ENCODE peak calls at places on chromosome 16, in nine cellular contexts. P is left ventricle myocardium inferior, W is BJ, T is hepatocyte, G is GM20000, I is MCF 10A, L is cardiac muscle cell, E is A549, X is H1. C is an unnamed sample.

GRCh38 chr16:70737377-70738082 is 51.7 kb upstream of the MTSS2 start:
- DNase-seq in I (no peak), P (peak), T (peak), W (peak), X (no peak), G (peak), E (no peak), L (peak), C (no peak)

GRCh38 chr16:69890114-69890890 is 60.8 kb upstream of the CLEC18A start:
- DNase-seq in P (peak), I (no peak), X (no peak), G (no peak), E (no peak), L (peak), W (peak), T (peak), C (peak)

GRCh38 chr16:25007284-25007984 is 7.7 kb downstream of the ARHGAP17 start:
- DNase-seq in P (no peak), I (no peak), X (no peak), L (no peak), W (no peak), G (no peak), E (no peak), T (no peak), C (no peak)

GRCh38 chr16:24738895-24739294 is 9.4 kb downstream of the TNRC6A start:
- DNase-seq in E (no peak), L (no peak), W (no peak), P (no peak), G (no peak), I (no peak), X (no peak), T (no peak), C (no peak)

GRCh38 chr16:75208861-75209505 is 2.0 kb upstream of the CTRB2 start:
- DNase-seq in T (no peak), E (no peak), L (no peak), G (no peak), W (no peak), X (no peak), I (no peak), P (no peak), C (no peak)

GRCh38 chr16:71895679-71896385 is 501 bp downstream of the IST1 start:
- DNase-seq in P (peak), E (peak), W (no peak), I (peak), L (peak), T (peak), G (peak), X (no peak), C (no peak)

GRCh38 chr16:67481561-67482259 is 753 bp upstream of the ATP6V0D1 start:
- DNase-seq in G (no peak), X (no peak), E (no peak), I (no peak), T (peak), P (peak), L (no peak), W (no peak), C (no peak)

GRCh38 chr16:24174977-24175376 is 81.2 kb upstream of the CACNG3 start:
- DNase-seq in E (no peak), I (peak), L (no peak), X (no peak), T (no peak), G (no peak), P (no peak), W (no peak), C (no peak)

GRCh38 chr16:84088695-84089395 is 27.9 kb downstream of the MBTPS1 start:
- DNase-seq in P (peak), W (no peak), X (no peak), G (peak), L (no peak), T (no peak), E (no peak), I (no peak), C (no peak)

GRCh38 chr16:85047867-85048455 is 20.4 kb downstream of the KIAA0513 start:
- DNase-seq in P (no peak), E (no peak), X (no peak), I (no peak), T (no peak), G (no peak), L (no peak), W (no peak), C (no peak)

GRCh38 chr16:67833035-67833417 is 9.1 kb upstream of the THAP11 start:
- DNase-seq in E (no peak), I (peak), W (no peak), L (no peak), X (no peak), G (no peak), P (no peak), T (no peak), C (no peak)

GRCh38 chr16:60478810-60479209 is 1557.4 kb downstream of the CDH8 start:
- DNase-seq in T (no peak), L (no peak), I (no peak), X (no peak), P (no peak), W (no peak), E (no peak), G (no peak), C (no peak)

GRCh38 chr16:680967-681745 is 946 bp downstream of the STUB1 start:
- DNase-seq in E (no peak), T (peak), W (no peak), I (peak), P (no peak), L (peak), G (no peak), X (peak), C (no peak)

GRCh38 chr16:9647981-9648701 is 534.1 kb downstream of the GRIN2A start:
- DNase-seq in I (peak), L (peak), E (peak), X (peak), W (no peak), G (peak), P (no peak), T (peak), C (no peak)

GRCh38 chr16:30722443-30722842 is 23.5 kb downstream of the SRCAP start:
- DNase-seq in T (no peak), X (no peak), W (no peak), L (no peak), P (no peak), E (no peak), I (no peak), G (no peak), C (no peak)

GRCh38 chr16:87132361-87133014 is 184.7 kb downstream of the C16orf95 start:
- DNase-seq in I (no peak), E (no peak), G (no peak), X (no peak), P (peak), T (peak), L (no peak), W (peak), C (no peak)

GRCh38 chr16:4266372-4266771 is 6.5 kb downstream of the TFAP4 start:
- DNase-seq in P (no peak), W (no peak), L (no peak), T (no peak), E (peak), I (peak), X (peak), G (no peak), C (no peak)

GRCh38 chr16:1078579-1079021 is 6.1 kb downstream of the SSTR5 start:
- DNase-seq in I (peak), E (peak), X (no peak), G (no peak), L (no peak), T (peak), P (no peak), W (no peak), C (peak)

GRCh38 chr16:75376475-75376907 is 56.8 kb downstream of the CFDP1 start:
- DNase-seq in I (peak), T (peak), E (no peak), W (no peak), P (no peak), G (no peak), L (no peak), X (no peak), C (no peak)

GRCh38 chr16:81556715-81557284 is 112.2 kb downstream of the CMIP start:
- DNase-seq in L (no peak), T (no peak), X (no peak), G (no peak), W (no peak), I (no peak), P (no peak), E (no peak), C (no peak)

GRCh38 chr16:9489823-9490467 is 398.5 kb downstream of the HAPSTR1 start:
- DNase-seq in E (no peak), L (no peak), T (peak), P (peak), G (no peak), I (no peak), W (no peak), X (no peak), C (no peak)

GRCh38 chr16:73183678-73184092 is 135.8 kb upstream of the ZFHX3 start:
- DNase-seq in X (no peak), L (no peak), G (no peak), E (no peak), T (peak), P (no peak), I (no peak), W (no peak), C (no peak)

GRCh38 chr16:31460582-31461002 is 1.3 kb downstream of the ARMC5 start:
- DNase-seq in I (peak), E (no peak), G (no peak), X (no peak), P (no peak), T (peak), L (no peak), W (no peak), C (no peak)

GRCh38 chr16:19424478-19424877 is 6.8 kb downstream of the TMC5 start:
- DNase-seq in W (no peak), I (no peak), L (no peak), G (no peak), T (no peak), X (no peak), E (no peak), P (no peak), C (no peak)

GRCh38 chr16:83363521-83363920 is 444.3 kb upstream of the HSBP1 start:
- DNase-seq in X (no peak), G (no peak), W (no peak), I (no peak), E (no peak), P (no peak), T (no peak), L (no peak), C (no peak)

GRCh38 chr16:4053663-4054479 is 62.4 kb downstream of the ADCY9 start:
- DNase-seq in G (no peak), X (no peak), I (peak), L (no peak), E (no peak), W (peak), P (peak), T (peak), C (no peak)

GRCh38 chr16:84714028-84714427 is 14.2 kb downstream of the USP10 start:
- DNase-seq in W (no peak), G (no peak), L (no peak), X (peak), T (no peak), E (no peak), P (no peak), I (no peak), C (no peak)

GRCh38 chr16:85041184-85041928 is 13.8 kb downstream of the KIAA0513 start:
- DNase-seq in P (no peak), L (no peak), I (no peak), W (no peak), T (no peak), E (no peak), G (no peak), X (no peak), C (no peak)

GRCh38 chr16:83924686-83925085 is 25.8 kb downstream of the MLYCD start:
- DNase-seq in L (no peak), P (peak), W (no peak), T (no peak), E (no peak), I (no peak), G (no peak), X (no peak), C (no peak)

GRCh38 chr16:716250-716607 is 1.3 kb downstream of the METRN start:
- DNase-seq in W (no peak), X (no peak), L (peak), G (no peak), T (no peak), I (peak), E (no peak), P (no peak), C (no peak)

GRCh38 chr16:84426804-84427203 is 58.5 kb downstream of the ATP2C2 start:
- DNase-seq in P (no peak), I (no peak), T (no peak), G (no peak), E (no peak), L (no peak), W (no peak), X (no peak), C (no peak)

GRCh38 chr16:66846266-66846665 is 2.1 kb downstream of the CA7 start:
- DNase-seq in W (no peak), I (no peak), X (no peak), L (no peak), T (no peak), G (no peak), P (no peak), E (no peak), C (no peak)

GRCh38 chr16:52066951-52067350 is 480.0 kb downstream of the TOX3 start:
- DNase-seq in I (no peak), E (no peak), G (no peak), X (no peak), W (no peak), P (no peak), T (no peak), L (no peak), C (no peak)
- TF ChIP-seq CTCF in I (no peak), E (no peak), G (no peak), X (no peak), W (no peak), P (no peak), T (no peak), L (no peak), C (no peak)

DNA sequence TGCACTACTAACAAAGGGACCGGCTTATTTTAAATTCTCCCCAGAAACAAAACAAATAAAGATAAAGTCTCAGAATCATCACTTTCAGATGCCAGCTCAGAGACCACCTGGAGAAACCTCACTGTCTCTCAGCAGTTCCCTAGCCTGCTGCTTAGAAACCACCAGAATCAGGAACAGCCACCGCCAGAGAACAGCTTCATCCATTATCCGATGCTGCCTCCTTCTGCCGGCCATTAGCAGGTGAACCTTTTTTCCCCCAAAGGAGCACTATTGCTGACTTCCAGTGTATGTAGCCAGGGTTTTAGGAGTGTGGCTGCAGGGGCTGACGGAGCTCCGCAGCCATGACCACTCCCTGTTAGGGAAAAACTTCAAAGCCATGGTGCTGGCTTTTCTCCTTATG is 171.2 kb upstream of the DYNLRB2 start:
- DNase-seq in E (peak), W (no peak), P (no peak), X (peak), L (peak), T (peak), I (peak), G (no peak), C (no peak)
- TF ChIP-seq CTCF in E (peak), W (peak), P (peak), X (peak), L (peak), T (peak), I (peak), G (peak), C (peak)

GRCh38 chr16:88783391-88784073 is 1.5 kb downstream of the PIEZO1 start:
- DNase-seq in L (no peak), T (no peak), W (no peak), P (no peak), E (no peak), X (no peak), G (no peak), I (peak), C (no peak)

GRCh38 chr16:88784856-88785105 is 239 bp downstream of the PIEZO1 start:
- DNase-seq in L (no peak), T (no peak), I (no peak), W (no peak), X (no peak), E (no peak), G (no peak), P (no peak), C (no peak)

GRCh38 chr16:88785106-88785924 is at the start of gene PIEZO1:
- DNase-seq in L (peak), X (no peak), I (peak), E (peak), T (peak), G (peak), P (peak), W (no peak), C (no peak)

GRCh38 chr16:88782454-88783390 is 2.3 kb downstream of the PIEZO1 start:
- DNase-seq in W (no peak), I (peak), T (no peak), L (no peak), P (no peak), E (no peak), G (no peak), X (no peak), C (no peak)

GRCh38 chr16:88784074-88784855 is 755 bp downstream of the PIEZO1 start:
- DNase-seq in X (peak), I (peak), P (peak), E (peak), W (no peak), L (peak), G (peak), T (peak), C (no peak)
- TF ChIP-seq CTCF in X (peak), I (peak), P (peak), E (peak), W (peak), L (peak), G (peak), T (peak), C (peak)

GRCh38 chr16:86093801-86094750 is 195.1 kb downstream of the IRF8 start:
- DNase-seq in P (no peak), L (no peak), W (no peak), T (no peak), G (no peak), I (no peak), E (no peak), X (no peak), C (no peak)
- TF ChIP-seq CTCF in P (no peak), L (peak), W (peak), T (peak), G (no peak), I (no peak), E (no peak), X (peak), C (no peak)

DNA sequence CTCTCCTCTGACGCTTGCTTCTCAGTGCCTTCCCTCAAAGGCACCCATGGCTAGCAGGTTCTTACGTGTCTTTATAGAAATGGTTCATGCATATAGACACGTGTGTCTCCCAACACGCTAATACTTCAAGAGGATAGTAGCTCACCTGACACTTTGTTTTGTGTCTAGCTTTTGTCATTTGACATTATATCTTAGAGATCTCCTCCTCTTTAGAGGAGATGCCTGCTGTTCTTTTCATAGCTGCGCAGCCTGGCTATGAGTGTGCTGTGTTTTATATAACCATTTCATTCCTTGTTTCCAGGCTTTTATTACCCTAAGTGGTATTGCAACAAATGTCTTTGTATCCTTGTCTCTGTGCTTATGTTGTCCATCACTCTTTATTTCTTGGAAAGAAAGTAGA is 411.7 kb downstream of the CPPED1 start:
- DNase-seq in E (no peak), W (no peak), T (no peak), I (no peak), X (no peak), P (no peak), G (no peak), L (no peak), C (no peak)
- TF ChIP-seq CTCF in E (no peak), W (no peak), T (no peak), I (no peak), X (no peak), P (no peak), G (no peak), L (no peak), C (no peak)

GRCh38 chr16:27859020-27859419 is 204.5 kb downstream of the GSG1L start:
- DNase-seq in I (no peak), L (no peak), G (no peak), T (no peak), E (no peak), X (peak), P (no peak), W (no peak), C (no peak)
- TF ChIP-seq CTCF in I (no peak), L (peak), G (no peak), T (no peak), E (no peak), X (peak), P (no peak), W (no peak), C (no peak)

GRCh38 chr16:50709061-50709695 is 15.8 kb downstream of the NOD2 start:
- DNase-seq in G (peak), T (no peak), X (no peak), W (no peak), I (no peak), L (no peak), P (no peak), E (no peak), C (no peak)

GRCh38 chr16:50711040-50711439 is 17.6 kb downstream of the NOD2 start:
- DNase-seq in G (no peak), T (no peak), E (no peak), X (no peak), I (no peak), W (no peak), L (no peak), P (no peak), C (no peak)

GRCh38 chr16:50709980-50710379 is 16.6 kb downstream of the NOD2 start:
- DNase-seq in I (no peak), E (no peak), W (no peak), P (no peak), T (no peak), L (no peak), X (no peak), G (no peak), C (no peak)

GRCh38 chr16:50706250-50706649 is 12.8 kb downstream of the NOD2 start:
- DNase-seq in G (no peak), I (no peak), W (no peak), T (no peak), X (no peak), E (no peak), L (no peak), P (no peak), C (no peak)

GRCh38 chr16:50708373-50709060 is 15.1 kb downstream of the NOD2 start:
- DNase-seq in P (no peak), T (no peak), W (no peak), G (no peak), L (no peak), I (no peak), X (no peak), E (no peak), C (no peak)
- TF ChIP-seq CTCF in P (no peak), T (no peak), W (no peak), G (no peak), L (no peak), I (no peak), X (no peak), E (no peak), C (no peak)

GRCh38 chr16:2465653-2466415 is 5.3 kb upstream of the NTN3 start:
- DNase-seq in X (peak), G (no peak), P (no peak), I (no peak), L (no peak), T (no peak), W (no peak), E (peak), C (no peak)
- TF ChIP-seq CTCF in X (peak), G (no peak), P (no peak), I (no peak), L (peak), T (peak), W (peak), E (no peak), C (peak)

GRCh38 chr16:22847690-22848089 is 33.7 kb downstream of the HS3ST2 start:
- DNase-seq in P (no peak), T (no peak), X (no peak), I (no peak), W (no peak), E (no peak), G (no peak), L (no peak), C (no peak)
- TF ChIP-seq CTCF in P (no peak), T (no peak), X (no peak), I (no peak), W (no peak), E (no peak), G (no peak), L (no peak), C (no peak)

DNA sequence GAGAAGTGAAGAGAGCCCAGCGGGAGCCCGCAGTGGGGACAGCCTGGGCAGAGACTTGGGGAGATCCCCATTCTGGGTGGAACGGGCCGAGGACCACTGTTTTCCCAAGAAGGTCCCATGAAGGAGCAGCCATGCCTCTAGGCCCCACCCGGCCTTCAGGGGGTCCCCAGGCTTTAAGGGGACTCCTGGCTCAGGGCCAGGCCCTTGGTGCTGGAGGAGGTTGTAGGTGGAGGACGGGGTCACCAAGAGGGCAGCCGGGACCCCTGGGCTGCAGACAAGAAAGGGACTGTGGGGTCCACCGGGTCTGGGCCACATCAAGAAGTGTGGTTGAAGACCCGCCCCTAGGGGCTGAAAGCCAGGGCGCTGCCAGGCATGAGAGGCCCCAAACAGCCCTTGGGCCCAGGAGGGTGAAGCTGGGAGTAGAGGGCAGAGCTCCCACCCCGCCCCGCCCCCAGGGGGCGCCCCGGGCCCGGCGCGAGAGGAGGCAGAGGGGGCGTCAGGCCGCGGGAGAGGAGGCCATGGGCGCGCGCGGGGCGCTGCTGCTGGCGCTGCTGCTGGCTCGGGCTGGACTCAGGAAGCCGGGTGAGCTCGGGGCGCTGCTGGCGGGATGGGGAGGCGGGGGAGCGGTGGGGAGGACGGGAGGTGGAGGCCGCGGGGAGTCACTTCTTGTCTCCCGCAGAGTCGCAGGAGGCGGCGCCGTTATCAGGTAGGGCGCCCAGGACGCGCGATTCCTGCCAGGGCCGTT is at the start of gene PRSS21:
- DNase-seq in P (no peak), I (peak), T (no peak), X (peak), L (no peak), E (no peak), W (no peak), G (no peak), C (no peak)
- TF ChIP-seq CTCF in P (no peak), I (peak), T (no peak), X (peak), L (no peak), E (no peak), W (no peak), G (no peak), C (no peak)

C was measured in epithelial cell of proximal tubule.